ENCODE peak calls at places on chromosome 2, in five cellular contexts. One of them, this sample, is unnamed.

GRCh38 chr2:220114443-220114842 is 487.0 kb downstream of the SLC4A3 start:
- DNase-seq in activated CD8-positive, alpha-beta T cell treated with anti-CD3 and anti-CD28 coated beads, Interleukin-2, amount 10 ng/mL, durations not matched to agents 7 days and 5 days: no peak
- DNase-seq in stimulated activated CD4-positive, alpha-beta T cell treated with anti-CD3 and anti-CD28 coated beads, TNF-alpha, amount 100 ng/mL, for 1 hour: no peak
- DNase-seq in stimulated activated CD8-positive, alpha-beta memory T cell treated with anti-CD3 and anti-CD28 coated beads, Interleukin-12 subunit alpha, Interleukin-12 subunit beta, amount 100 ng/mL, for 1 hour: no peak
- DNase-seq in HEK293T: no peak
- DNase-seq in this sample: no peak

GRCh38 chr2:170449034-170449433 is 266.1 kb upstream of the SP5 start:
- DNase-seq in HEK293T: no peak
- DNase-seq in stimulated activated CD4-positive, alpha-beta T cell treated with anti-CD3 and anti-CD28 coated beads, TNF-alpha, amount 100 ng/mL, for 1 hour: no peak
- DNase-seq in stimulated activated CD8-positive, alpha-beta memory T cell treated with anti-CD3 and anti-CD28 coated beads, Interleukin-12 subunit alpha, Interleukin-12 subunit beta, amount 100 ng/mL, for 1 hour: no peak
- DNase-seq in activated CD8-positive, alpha-beta T cell treated with anti-CD3 and anti-CD28 coated beads, Interleukin-2, amount 10 ng/mL, durations not matched to agents 7 days and 5 days: no peak
- DNase-seq in this sample: no peak

GRCh38 chr2:205957452-205958154 is 128.4 kb downstream of the INO80D start:
- DNase-seq in activated CD8-positive, alpha-beta T cell treated with anti-CD3 and anti-CD28 coated beads, Interleukin-2, amount 10 ng/mL, durations not matched to agents 7 days and 5 days: peak
- DNase-seq in HEK293T: no peak
- DNase-seq in stimulated activated CD8-positive, alpha-beta memory T cell treated with anti-CD3 and anti-CD28 coated beads, Interleukin-12 subunit alpha, Interleukin-12 subunit beta, amount 100 ng/mL, for 1 hour: no peak
- DNase-seq in stimulated activated CD4-positive, alpha-beta T cell treated with anti-CD3 and anti-CD28 coated beads, TNF-alpha, amount 100 ng/mL, for 1 hour: no peak
- DNase-seq in this sample: no peak

GRCh38 chr2:113324684-113325160 is 46.0 kb upstream of the PAX8 start:
- DNase-seq in stimulated activated CD4-positive, alpha-beta T cell treated with anti-CD3 and anti-CD28 coated beads, TNF-alpha, amount 100 ng/mL, for 1 hour: peak
- DNase-seq in activated CD8-positive, alpha-beta T cell treated with anti-CD3 and anti-CD28 coated beads, Interleukin-2, amount 10 ng/mL, durations not matched to agents 7 days and 5 days: peak
- DNase-seq in HEK293T: peak
- DNase-seq in stimulated activated CD8-positive, alpha-beta memory T cell treated with anti-CD3 and anti-CD28 coated beads, Interleukin-12 subunit alpha, Interleukin-12 subunit beta, amount 100 ng/mL, for 1 hour: no peak
- DNase-seq in this sample: peak

GRCh38 chr2:175903384-175903936 is 98.6 kb downstream of the LNPK start:
- DNase-seq in activated CD8-positive, alpha-beta T cell treated with anti-CD3 and anti-CD28 coated beads, Interleukin-2, amount 10 ng/mL, durations not matched to agents 7 days and 5 days: no peak
- DNase-seq in stimulated activated CD4-positive, alpha-beta T cell treated with anti-CD3 and anti-CD28 coated beads, TNF-alpha, amount 100 ng/mL, for 1 hour: no peak
- DNase-seq in stimulated activated CD8-positive, alpha-beta memory T cell treated with anti-CD3 and anti-CD28 coated beads, Interleukin-12 subunit alpha, Interleukin-12 subunit beta, amount 100 ng/mL, for 1 hour: no peak
- DNase-seq in HEK293T: no peak
- DNase-seq in this sample: no peak

GRCh38 chr2:229169751-229170150 is 101.3 kb downstream of the PID1 start:
- DNase-seq in activated CD8-positive, alpha-beta T cell treated with anti-CD3 and anti-CD28 coated beads, Interleukin-2, amount 10 ng/mL, durations not matched to agents 7 days and 5 days: no peak
- DNase-seq in HEK293T: no peak
- DNase-seq in stimulated activated CD8-positive, alpha-beta memory T cell treated with anti-CD3 and anti-CD28 coated beads, Interleukin-12 subunit alpha, Interleukin-12 subunit beta, amount 100 ng/mL, for 1 hour: no peak
- DNase-seq in stimulated activated CD4-positive, alpha-beta T cell treated with anti-CD3 and anti-CD28 coated beads, TNF-alpha, amount 100 ng/mL, for 1 hour: no peak
- DNase-seq in this sample: no peak

GRCh38 chr2:83827618-83828017 is 631.5 kb downstream of the SUCLG1 start:
- DNase-seq in activated CD8-positive, alpha-beta T cell treated with anti-CD3 and anti-CD28 coated beads, Interleukin-2, amount 10 ng/mL, durations not matched to agents 7 days and 5 days: no peak
- DNase-seq in stimulated activated CD8-positive, alpha-beta memory T cell treated with anti-CD3 and anti-CD28 coated beads, Interleukin-12 subunit alpha, Interleukin-12 subunit beta, amount 100 ng/mL, for 1 hour: no peak
- DNase-seq in stimulated activated CD4-positive, alpha-beta T cell treated with anti-CD3 and anti-CD28 coated beads, TNF-alpha, amount 100 ng/mL, for 1 hour: no peak
- DNase-seq in HEK293T: no peak
- DNase-seq in this sample: no peak

GRCh38 chr2:9753276-9753600 is 90.0 kb upstream of the TAF1B start:
- DNase-seq in stimulated activated CD8-positive, alpha-beta memory T cell treated with anti-CD3 and anti-CD28 coated beads, Interleukin-12 subunit alpha, Interleukin-12 subunit beta, amount 100 ng/mL, for 1 hour: no peak
- DNase-seq in stimulated activated CD4-positive, alpha-beta T cell treated with anti-CD3 and anti-CD28 coated beads, TNF-alpha, amount 100 ng/mL, for 1 hour: no peak
- DNase-seq in HEK293T: no peak
- DNase-seq in activated CD8-positive, alpha-beta T cell treated with anti-CD3 and anti-CD28 coated beads, Interleukin-2, amount 10 ng/mL, durations not matched to agents 7 days and 5 days: peak
- DNase-seq in this sample: peak

GRCh38 chr2:73107211-73107926 is 5.4 kb downstream of the RAB11FIP5 start:
- DNase-seq in stimulated activated CD4-positive, alpha-beta T cell treated with anti-CD3 and anti-CD28 coated beads, TNF-alpha, amount 100 ng/mL, for 1 hour: no peak
- DNase-seq in HEK293T: no peak
- DNase-seq in activated CD8-positive, alpha-beta T cell treated with anti-CD3 and anti-CD28 coated beads, Interleukin-2, amount 10 ng/mL, durations not matched to agents 7 days and 5 days: no peak
- DNase-seq in stimulated activated CD8-positive, alpha-beta memory T cell treated with anti-CD3 and anti-CD28 coated beads, Interleukin-12 subunit alpha, Interleukin-12 subunit beta, amount 100 ng/mL, for 1 hour: no peak
- DNase-seq in this sample: no peak

GRCh38 chr2:172012688-172013358 is 13.1 kb downstream of the METAP1D start:
- DNase-seq in HEK293T: no peak
- DNase-seq in activated CD8-positive, alpha-beta T cell treated with anti-CD3 and anti-CD28 coated beads, Interleukin-2, amount 10 ng/mL, durations not matched to agents 7 days and 5 days: no peak
- DNase-seq in stimulated activated CD4-positive, alpha-beta T cell treated with anti-CD3 and anti-CD28 coated beads, TNF-alpha, amount 100 ng/mL, for 1 hour: no peak
- DNase-seq in stimulated activated CD8-positive, alpha-beta memory T cell treated with anti-CD3 and anti-CD28 coated beads, Interleukin-12 subunit alpha, Interleukin-12 subunit beta, amount 100 ng/mL, for 1 hour: no peak
- DNase-seq in this sample: no peak

GRCh38 chr2:205411558-205411957 is 270.7 kb upstream of the NRP2 start:
- DNase-seq in stimulated activated CD4-positive, alpha-beta T cell treated with anti-CD3 and anti-CD28 coated beads, TNF-alpha, amount 100 ng/mL, for 1 hour: no peak
- DNase-seq in activated CD8-positive, alpha-beta T cell treated with anti-CD3 and anti-CD28 coated beads, Interleukin-2, amount 10 ng/mL, durations not matched to agents 7 days and 5 days: no peak
- DNase-seq in stimulated activated CD8-positive, alpha-beta memory T cell treated with anti-CD3 and anti-CD28 coated beads, Interleukin-12 subunit alpha, Interleukin-12 subunit beta, amount 100 ng/mL, for 1 hour: no peak
- DNase-seq in HEK293T: no peak
- DNase-seq in this sample: no peak

GRCh38 chr2:197304556-197305011 is 6.0 kb downstream of the ANKRD44 start:
- DNase-seq in stimulated activated CD4-positive, alpha-beta T cell treated with anti-CD3 and anti-CD28 coated beads, TNF-alpha, amount 100 ng/mL, for 1 hour: no peak
- DNase-seq in stimulated activated CD8-positive, alpha-beta memory T cell treated with anti-CD3 and anti-CD28 coated beads, Interleukin-12 subunit alpha, Interleukin-12 subunit beta, amount 100 ng/mL, for 1 hour: no peak
- DNase-seq in activated CD8-positive, alpha-beta T cell treated with anti-CD3 and anti-CD28 coated beads, Interleukin-2, amount 10 ng/mL, durations not matched to agents 7 days and 5 days: no peak
- DNase-seq in HEK293T: no peak
- DNase-seq in this sample: no peak

GRCh38 chr2:105646423-105647076 is 98.2 kb upstream of the NCK2 start:
- DNase-seq in stimulated activated CD4-positive, alpha-beta T cell treated with anti-CD3 and anti-CD28 coated beads, TNF-alpha, amount 100 ng/mL, for 1 hour: no peak
- DNase-seq in stimulated activated CD8-positive, alpha-beta memory T cell treated with anti-CD3 and anti-CD28 coated beads, Interleukin-12 subunit alpha, Interleukin-12 subunit beta, amount 100 ng/mL, for 1 hour: no peak
- DNase-seq in activated CD8-positive, alpha-beta T cell treated with anti-CD3 and anti-CD28 coated beads, Interleukin-2, amount 10 ng/mL, durations not matched to agents 7 days and 5 days: no peak
- DNase-seq in HEK293T: no peak
- DNase-seq in this sample: no peak

GRCh38 chr2:240800241-240800640 is 19.8 kb downstream of the KIF1A start:
- DNase-seq in HEK293T: no peak
- DNase-seq in activated CD8-positive, alpha-beta T cell treated with anti-CD3 and anti-CD28 coated beads, Interleukin-2, amount 10 ng/mL, durations not matched to agents 7 days and 5 days: no peak
- DNase-seq in stimulated activated CD4-positive, alpha-beta T cell treated with anti-CD3 and anti-CD28 coated beads, TNF-alpha, amount 100 ng/mL, for 1 hour: no peak
- DNase-seq in stimulated activated CD8-positive, alpha-beta memory T cell treated with anti-CD3 and anti-CD28 coated beads, Interleukin-12 subunit alpha, Interleukin-12 subunit beta, amount 100 ng/mL, for 1 hour: no peak
- DNase-seq in this sample: no peak

GRCh38 chr2:84481702-84482101 is 22.6 kb upstream of the SUCLG1 start:
- DNase-seq in HEK293T: no peak
- DNase-seq in stimulated activated CD4-positive, alpha-beta T cell treated with anti-CD3 and anti-CD28 coated beads, TNF-alpha, amount 100 ng/mL, for 1 hour: no peak
- DNase-seq in activated CD8-positive, alpha-beta T cell treated with anti-CD3 and anti-CD28 coated beads, Interleukin-2, amount 10 ng/mL, durations not matched to agents 7 days and 5 days: peak
- DNase-seq in stimulated activated CD8-positive, alpha-beta memory T cell treated with anti-CD3 and anti-CD28 coated beads, Interleukin-12 subunit alpha, Interleukin-12 subunit beta, amount 100 ng/mL, for 1 hour: no peak
- DNase-seq in this sample: no peak

GRCh38 chr2:174951746-174952145 is 53.4 kb downstream of the CHN1 start:
- DNase-seq in stimulated activated CD4-positive, alpha-beta T cell treated with anti-CD3 and anti-CD28 coated beads, TNF-alpha, amount 100 ng/mL, for 1 hour: no peak
- DNase-seq in HEK293T: no peak
- DNase-seq in activated CD8-positive, alpha-beta T cell treated with anti-CD3 and anti-CD28 coated beads, Interleukin-2, amount 10 ng/mL, durations not matched to agents 7 days and 5 days: no peak
- DNase-seq in stimulated activated CD8-positive, alpha-beta memory T cell treated with anti-CD3 and anti-CD28 coated beads, Interleukin-12 subunit alpha, Interleukin-12 subunit beta, amount 100 ng/mL, for 1 hour: no peak
- DNase-seq in this sample: no peak

GRCh38 chr2:218780851-218781690 is 876 bp upstream of the CYP27A1 start:
- DNase-seq in stimulated activated CD8-positive, alpha-beta memory T cell treated with anti-CD3 and anti-CD28 coated beads, Interleukin-12 subunit alpha, Interleukin-12 subunit beta, amount 100 ng/mL, for 1 hour: no peak
- DNase-seq in HEK293T: no peak
- DNase-seq in activated CD8-positive, alpha-beta T cell treated with anti-CD3 and anti-CD28 coated beads, Interleukin-2, amount 10 ng/mL, durations not matched to agents 7 days and 5 days: no peak
- DNase-seq in stimulated activated CD4-positive, alpha-beta T cell treated with anti-CD3 and anti-CD28 coated beads, TNF-alpha, amount 100 ng/mL, for 1 hour: no peak
- DNase-seq in this sample: no peak

GRCh38 chr2:152499921-152500320 is 164.9 kb downstream of the FMNL2 start:
- DNase-seq in stimulated activated CD8-positive, alpha-beta memory T cell treated with anti-CD3 and anti-CD28 coated beads, Interleukin-12 subunit alpha, Interleukin-12 subunit beta, amount 100 ng/mL, for 1 hour: no peak
- DNase-seq in activated CD8-positive, alpha-beta T cell treated with anti-CD3 and anti-CD28 coated beads, Interleukin-2, amount 10 ng/mL, durations not matched to agents 7 days and 5 days: no peak
- DNase-seq in stimulated activated CD4-positive, alpha-beta T cell treated with anti-CD3 and anti-CD28 coated beads, TNF-alpha, amount 100 ng/mL, for 1 hour: no peak
- DNase-seq in HEK293T: no peak
- DNase-seq in this sample: peak

GRCh38 chr2:71643674-71644357 is 190.5 kb downstream of the DYSF start:
- DNase-seq in activated CD8-positive, alpha-beta T cell treated with anti-CD3 and anti-CD28 coated beads, Interleukin-2, amount 10 ng/mL, durations not matched to agents 7 days and 5 days: no peak
- DNase-seq in HEK293T: no peak
- DNase-seq in stimulated activated CD4-positive, alpha-beta T cell treated with anti-CD3 and anti-CD28 coated beads, TNF-alpha, amount 100 ng/mL, for 1 hour: no peak
- DNase-seq in stimulated activated CD8-positive, alpha-beta memory T cell treated with anti-CD3 and anti-CD28 coated beads, Interleukin-12 subunit alpha, Interleukin-12 subunit beta, amount 100 ng/mL, for 1 hour: no peak
- DNase-seq in this sample: no peak

GRCh38 chr2:10400978-10401951 is 46.9 kb downstream of the ODC1 start:
- DNase-seq in activated CD8-positive, alpha-beta T cell treated with anti-CD3 and anti-CD28 coated beads, Interleukin-2, amount 10 ng/mL, durations not matched to agents 7 days and 5 days: no peak
- DNase-seq in HEK293T: no peak
- DNase-seq in stimulated activated CD4-positive, alpha-beta T cell treated with anti-CD3 and anti-CD28 coated beads, TNF-alpha, amount 100 ng/mL, for 1 hour: no peak
- DNase-seq in stimulated activated CD8-positive, alpha-beta memory T cell treated with anti-CD3 and anti-CD28 coated beads, Interleukin-12 subunit alpha, Interleukin-12 subunit beta, amount 100 ng/mL, for 1 hour: no peak
- DNase-seq in this sample: no peak

GRCh38 chr2:138193416-138194213 is 229.3 kb downstream of the HNMT start:
- DNase-seq in stimulated activated CD4-positive, alpha-beta T cell treated with anti-CD3 and anti-CD28 coated beads, TNF-alpha, amount 100 ng/mL, for 1 hour: no peak
- DNase-seq in stimulated activated CD8-positive, alpha-beta memory T cell treated with anti-CD3 and anti-CD28 coated beads, Interleukin-12 subunit alpha, Interleukin-12 subunit beta, amount 100 ng/mL, for 1 hour: no peak
- DNase-seq in HEK293T: no peak
- DNase-seq in activated CD8-positive, alpha-beta T cell treated with anti-CD3 and anti-CD28 coated beads, Interleukin-2, amount 10 ng/mL, durations not matched to agents 7 days and 5 days: no peak
- DNase-seq in this sample: no peak

GRCh38 chr2:233426619-233427342 is 72.5 kb downstream of the DGKD start:
- DNase-seq in HEK293T: no peak
- DNase-seq in activated CD8-positive, alpha-beta T cell treated with anti-CD3 and anti-CD28 coated beads, Interleukin-2, amount 10 ng/mL, durations not matched to agents 7 days and 5 days: no peak
- DNase-seq in stimulated activated CD8-positive, alpha-beta memory T cell treated with anti-CD3 and anti-CD28 coated beads, Interleukin-12 subunit alpha, Interleukin-12 subunit beta, amount 100 ng/mL, for 1 hour: no peak
- DNase-seq in stimulated activated CD4-positive, alpha-beta T cell treated with anti-CD3 and anti-CD28 coated beads, TNF-alpha, amount 100 ng/mL, for 1 hour: no peak
- DNase-seq in this sample: no peak

GRCh38 chr2:237092920-237093781 is 7.5 kb downstream of the COPS8 start:
- DNase-seq in stimulated activated CD4-positive, alpha-beta T cell treated with anti-CD3 and anti-CD28 coated beads, TNF-alpha, amount 100 ng/mL, for 1 hour: no peak
- DNase-seq in HEK293T: peak
- DNase-seq in activated CD8-positive, alpha-beta T cell treated with anti-CD3 and anti-CD28 coated beads, Interleukin-2, amount 10 ng/mL, durations not matched to agents 7 days and 5 days: no peak
- DNase-seq in stimulated activated CD8-positive, alpha-beta memory T cell treated with anti-CD3 and anti-CD28 coated beads, Interleukin-12 subunit alpha, Interleukin-12 subunit beta, amount 100 ng/mL, for 1 hour: no peak
- DNase-seq in this sample: no peak

GRCh38 chr2:196259507-196260481 is 88.4 kb upstream of the STK17B start:
- DNase-seq in stimulated activated CD8-positive, alpha-beta memory T cell treated with anti-CD3 and anti-CD28 coated beads, Interleukin-12 subunit alpha, Interleukin-12 subunit beta, amount 100 ng/mL, for 1 hour: no peak
- DNase-seq in stimulated activated CD4-positive, alpha-beta T cell treated with anti-CD3 and anti-CD28 coated beads, TNF-alpha, amount 100 ng/mL, for 1 hour: no peak
- DNase-seq in activated CD8-positive, alpha-beta T cell treated with anti-CD3 and anti-CD28 coated beads, Interleukin-2, amount 10 ng/mL, durations not matched to agents 7 days and 5 days: peak
- DNase-seq in HEK293T: no peak
- DNase-seq in this sample: no peak

GRCh38 chr2:106607371-106607770 is 120.2 kb downstream of the CD8B2 start:
- DNase-seq in stimulated activated CD4-positive, alpha-beta T cell treated with anti-CD3 and anti-CD28 coated beads, TNF-alpha, amount 100 ng/mL, for 1 hour: no peak
- DNase-seq in activated CD8-positive, alpha-beta T cell treated with anti-CD3 and anti-CD28 coated beads, Interleukin-2, amount 10 ng/mL, durations not matched to agents 7 days and 5 days: no peak
- DNase-seq in stimulated activated CD8-positive, alpha-beta memory T cell treated with anti-CD3 and anti-CD28 coated beads, Interleukin-12 subunit alpha, Interleukin-12 subunit beta, amount 100 ng/mL, for 1 hour: no peak
- DNase-seq in HEK293T: no peak
- DNase-seq in this sample: no peak

GRCh38 chr2:158786897-158787296 is 8.2 kb upstream of the DAPL1 start:
- DNase-seq in HEK293T: no peak
- DNase-seq in activated CD8-positive, alpha-beta T cell treated with anti-CD3 and anti-CD28 coated beads, Interleukin-2, amount 10 ng/mL, durations not matched to agents 7 days and 5 days: no peak
- DNase-seq in stimulated activated CD8-positive, alpha-beta memory T cell treated with anti-CD3 and anti-CD28 coated beads, Interleukin-12 subunit alpha, Interleukin-12 subunit beta, amount 100 ng/mL, for 1 hour: no peak
- DNase-seq in stimulated activated CD4-positive, alpha-beta T cell treated with anti-CD3 and anti-CD28 coated beads, TNF-alpha, amount 100 ng/mL, for 1 hour: no peak
- DNase-seq in this sample: no peak

GRCh38 chr2:99066075-99066557 is 75.4 kb upstream of the C2orf15 start:
- DNase-seq in activated CD8-positive, alpha-beta T cell treated with anti-CD3 and anti-CD28 coated beads, Interleukin-2, amount 10 ng/mL, durations not matched to agents 7 days and 5 days: peak
- DNase-seq in stimulated activated CD8-positive, alpha-beta memory T cell treated with anti-CD3 and anti-CD28 coated beads, Interleukin-12 subunit alpha, Interleukin-12 subunit beta, amount 100 ng/mL, for 1 hour: no peak
- DNase-seq in stimulated activated CD4-positive, alpha-beta T cell treated with anti-CD3 and anti-CD28 coated beads, TNF-alpha, amount 100 ng/mL, for 1 hour: no peak
- DNase-seq in HEK293T: peak
- DNase-seq in this sample: peak

GRCh38 chr2:73610111-73610510 is 32.1 kb downstream of the NAT8 start:
- DNase-seq in stimulated activated CD8-positive, alpha-beta memory T cell treated with anti-CD3 and anti-CD28 coated beads, Interleukin-12 subunit alpha, Interleukin-12 subunit beta, amount 100 ng/mL, for 1 hour: no peak
- DNase-seq in stimulated activated CD4-positive, alpha-beta T cell treated with anti-CD3 and anti-CD28 coated beads, TNF-alpha, amount 100 ng/mL, for 1 hour: no peak
- DNase-seq in HEK293T: no peak
- DNase-seq in activated CD8-positive, alpha-beta T cell treated with anti-CD3 and anti-CD28 coated beads, Interleukin-2, amount 10 ng/mL, durations not matched to agents 7 days and 5 days: no peak
- DNase-seq in this sample: no peak

GRCh38 chr2:3254438-3254941 is 123.1 kb downstream of the EIPR1 start:
- DNase-seq in stimulated activated CD4-positive, alpha-beta T cell treated with anti-CD3 and anti-CD28 coated beads, TNF-alpha, amount 100 ng/mL, for 1 hour: no peak
- DNase-seq in stimulated activated CD8-positive, alpha-beta memory T cell treated with anti-CD3 and anti-CD28 coated beads, Interleukin-12 subunit alpha, Interleukin-12 subunit beta, amount 100 ng/mL, for 1 hour: no peak
- DNase-seq in activated CD8-positive, alpha-beta T cell treated with anti-CD3 and anti-CD28 coated beads, Interleukin-2, amount 10 ng/mL, durations not matched to agents 7 days and 5 days: no peak
- DNase-seq in HEK293T: no peak
- DNase-seq in this sample: peak

GRCh38 chr2:218418717-218419458 is at the start of gene VIL1:
- DNase-seq in HEK293T: no peak
- DNase-seq in stimulated activated CD8-positive, alpha-beta memory T cell treated with anti-CD3 and anti-CD28 coated beads, Interleukin-12 subunit alpha, Interleukin-12 subunit beta, amount 100 ng/mL, for 1 hour: no peak
- DNase-seq in activated CD8-positive, alpha-beta T cell treated with anti-CD3 and anti-CD28 coated beads, Interleukin-2, amount 10 ng/mL, durations not matched to agents 7 days and 5 days: no peak
- DNase-seq in stimulated activated CD4-positive, alpha-beta T cell treated with anti-CD3 and anti-CD28 coated beads, TNF-alpha, amount 100 ng/mL, for 1 hour: no peak
- DNase-seq in this sample: no peak

GRCh38 chr2:132766573-132766972 is 96.6 kb upstream of the LYPD1 start:
- DNase-seq in stimulated activated CD8-positive, alpha-beta memory T cell treated with anti-CD3 and anti-CD28 coated beads, Interleukin-12 subunit alpha, Interleukin-12 subunit beta, amount 100 ng/mL, for 1 hour: no peak
- DNase-seq in activated CD8-positive, alpha-beta T cell treated with anti-CD3 and anti-CD28 coated beads, Interleukin-2, amount 10 ng/mL, durations not matched to agents 7 days and 5 days: no peak
- DNase-seq in HEK293T: no peak
- DNase-seq in stimulated activated CD4-positive, alpha-beta T cell treated with anti-CD3 and anti-CD28 coated beads, TNF-alpha, amount 100 ng/mL, for 1 hour: no peak
- DNase-seq in this sample: no peak

GRCh38 chr2:70188460-70188859 is 2.4 kb downstream of the C2orf42 start:
- DNase-seq in HEK293T: no peak
- DNase-seq in stimulated activated CD4-positive, alpha-beta T cell treated with anti-CD3 and anti-CD28 coated beads, TNF-alpha, amount 100 ng/mL, for 1 hour: no peak
- DNase-seq in activated CD8-positive, alpha-beta T cell treated with anti-CD3 and anti-CD28 coated beads, Interleukin-2, amount 10 ng/mL, durations not matched to agents 7 days and 5 days: no peak
- DNase-seq in stimulated activated CD8-positive, alpha-beta memory T cell treated with anti-CD3 and anti-CD28 coated beads, Interleukin-12 subunit alpha, Interleukin-12 subunit beta, amount 100 ng/mL, for 1 hour: no peak
- DNase-seq in this sample: no peak

GRCh38 chr2:215238485-215239098 is 73.3 kb upstream of the ATIC start:
- DNase-seq in HEK293T: no peak
- DNase-seq in stimulated activated CD8-positive, alpha-beta memory T cell treated with anti-CD3 and anti-CD28 coated beads, Interleukin-12 subunit alpha, Interleukin-12 subunit beta, amount 100 ng/mL, for 1 hour: no peak
- DNase-seq in activated CD8-positive, alpha-beta T cell treated with anti-CD3 and anti-CD28 coated beads, Interleukin-2, amount 10 ng/mL, durations not matched to agents 7 days and 5 days: no peak
- DNase-seq in stimulated activated CD4-positive, alpha-beta T cell treated with anti-CD3 and anti-CD28 coated beads, TNF-alpha, amount 100 ng/mL, for 1 hour: no peak
- DNase-seq in this sample: no peak

GRCh38 chr2:69082430-69082997 is 69.5 kb downstream of the ANTXR1 start:
- DNase-seq in stimulated activated CD4-positive, alpha-beta T cell treated with anti-CD3 and anti-CD28 coated beads, TNF-alpha, amount 100 ng/mL, for 1 hour: no peak
- DNase-seq in HEK293T: no peak
- DNase-seq in stimulated activated CD8-positive, alpha-beta memory T cell treated with anti-CD3 and anti-CD28 coated beads, Interleukin-12 subunit alpha, Interleukin-12 subunit beta, amount 100 ng/mL, for 1 hour: no peak
- DNase-seq in activated CD8-positive, alpha-beta T cell treated with anti-CD3 and anti-CD28 coated beads, Interleukin-2, amount 10 ng/mL, durations not matched to agents 7 days and 5 days: no peak
- DNase-seq in this sample: no peak

GRCh38 chr2:137316075-137316474 is 550.7 kb downstream of the THSD7B start:
- DNase-seq in activated CD8-positive, alpha-beta T cell treated with anti-CD3 and anti-CD28 coated beads, Interleukin-2, amount 10 ng/mL, durations not matched to agents 7 days and 5 days: no peak
- DNase-seq in stimulated activated CD4-positive, alpha-beta T cell treated with anti-CD3 and anti-CD28 coated beads, TNF-alpha, amount 100 ng/mL, for 1 hour: no peak
- DNase-seq in HEK293T: no peak
- DNase-seq in stimulated activated CD8-positive, alpha-beta memory T cell treated with anti-CD3 and anti-CD28 coated beads, Interleukin-12 subunit alpha, Interleukin-12 subunit beta, amount 100 ng/mL, for 1 hour: no peak
- DNase-seq in this sample: no peak

This sample was measured in GM20000.